ENCODE peak calls at places on chromosome 11, in four cellular contexts. One of them, this sample, is unnamed.

GRCh38 chr11:65911682-65912568 is 6.9 kb downstream of the C11orf68 start:
- DNase-seq in sigmoid colon: peak
- DNase-seq in IMR-90: peak
- DNase-seq in suprapubic skin: peak
- DNase-seq in this sample: no peak

GRCh38 chr11:75503531-75504099 is 22.1 kb downstream of the GDPD5 start:
- DNase-seq in IMR-90: no peak
- DNase-seq in suprapubic skin: no peak
- DNase-seq in sigmoid colon: no peak
- DNase-seq in this sample: no peak

GRCh38 chr11:14541180-14541579 is 21.0 kb upstream of the PSMA1 start:
- DNase-seq in suprapubic skin: no peak
- DNase-seq in sigmoid colon: no peak
- DNase-seq in IMR-90: no peak
- DNase-seq in this sample: no peak

GRCh38 chr11:44848203-44848962 is 102.3 kb downstream of the TP53I11 start:
- DNase-seq in sigmoid colon: no peak
- DNase-seq in suprapubic skin: no peak
- DNase-seq in IMR-90: no peak
- DNase-seq in this sample: no peak

GRCh38 chr11:111336582-111337256 is 38.4 kb downstream of the POU2AF3 start:
- DNase-seq in IMR-90: peak
- DNase-seq in sigmoid colon: no peak
- DNase-seq in suprapubic skin: no peak
- DNase-seq in this sample: no peak

GRCh38 chr11:102142333-102142732 is 32.1 kb downstream of the YAP1 start:
- DNase-seq in suprapubic skin: no peak
- DNase-seq in IMR-90: peak
- DNase-seq in sigmoid colon: no peak
- DNase-seq in this sample: no peak

GRCh38 chr11:27120211-27120610 is 79.6 kb downstream of the BBOX1 start:
- DNase-seq in suprapubic skin: no peak
- DNase-seq in sigmoid colon: no peak
- DNase-seq in IMR-90: no peak
- DNase-seq in this sample: no peak

GRCh38 chr11:46437106-46437689 is 45.6 kb upstream of the CHRM4 start:
- DNase-seq in suprapubic skin: no peak
- DNase-seq in IMR-90: no peak
- DNase-seq in sigmoid colon: no peak
- DNase-seq in this sample: no peak

GRCh38 chr11:61685611-61685955 is 5.4 kb downstream of the DAGLA start:
- DNase-seq in sigmoid colon: no peak
- DNase-seq in suprapubic skin: no peak
- DNase-seq in IMR-90: no peak
- DNase-seq in this sample: no peak

GRCh38 chr11:31821779-31822574 is 10.9 kb upstream of the PAX6 start:
- DNase-seq in IMR-90: no peak
- DNase-seq in sigmoid colon: no peak
- DNase-seq in suprapubic skin: no peak
- DNase-seq in this sample: no peak

GRCh38 chr11:94998285-94998684 is 24.8 kb downstream of the KDM4D start:
- DNase-seq in suprapubic skin: no peak
- DNase-seq in IMR-90: no peak
- DNase-seq in sigmoid colon: no peak
- DNase-seq in this sample: no peak

GRCh38 chr11:134145715-134146114 is 76.8 kb downstream of the JAM3 start:
- DNase-seq in IMR-90: no peak
- DNase-seq in suprapubic skin: no peak
- DNase-seq in sigmoid colon: no peak
- DNase-seq in this sample: no peak

GRCh38 chr11:111422494-111423249 is 43.6 kb upstream of the POU2AF1 start:
- DNase-seq in suprapubic skin: no peak
- DNase-seq in IMR-90: peak
- DNase-seq in sigmoid colon: peak
- DNase-seq in this sample: peak

GRCh38 chr11:1522081-1522424 is 35.5 kb upstream of the MOB2 start:
- DNase-seq in IMR-90: no peak
- DNase-seq in suprapubic skin: no peak
- DNase-seq in sigmoid colon: no peak
- DNase-seq in this sample: no peak

GRCh38 chr11:118886681-118887111 is 3.0 kb downstream of the CXCR5 start:
- DNase-seq in suprapubic skin: no peak
- DNase-seq in IMR-90: no peak
- DNase-seq in sigmoid colon: no peak
- DNase-seq in this sample: no peak

GRCh38 chr11:69280994-69281393 is 13.0 kb upstream of the MYEOV start:
- DNase-seq in suprapubic skin: no peak
- DNase-seq in IMR-90: peak
- DNase-seq in sigmoid colon: no peak
- DNase-seq in this sample: peak

GRCh38 chr11:62883677-62884076 is 3.0 kb downstream of the SLC3A2 start:
- DNase-seq in IMR-90: no peak
- DNase-seq in suprapubic skin: no peak
- DNase-seq in sigmoid colon: no peak
- DNase-seq in this sample: no peak

DNA sequence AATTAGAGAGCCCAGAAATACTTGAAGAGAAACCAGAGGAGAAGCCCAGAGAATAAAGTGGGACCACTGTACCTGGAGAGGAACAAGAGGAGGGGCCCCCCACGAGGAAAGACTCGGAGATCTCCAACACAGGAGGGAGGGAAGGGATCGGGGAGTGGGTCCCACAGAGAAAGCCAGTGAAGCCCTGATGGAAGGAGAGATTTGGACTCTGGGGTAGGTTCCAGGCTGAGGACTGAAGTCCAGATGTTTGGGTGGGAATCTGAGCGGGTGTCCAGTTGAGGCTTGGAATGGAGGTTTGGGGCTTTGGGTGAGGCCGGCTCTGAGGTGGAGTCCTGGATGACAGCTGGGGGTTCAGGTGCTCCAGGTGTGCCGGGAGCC is 32.7 kb downstream of the PDE2A start:
- DNase-seq in IMR-90: no peak
- DNase-seq in sigmoid colon: no peak
- DNase-seq in suprapubic skin: no peak
- DNase-seq in this sample: no peak
- H3K4me3 ChIP-seq in IMR-90: no peak
- H3K4me3 ChIP-seq in sigmoid colon: peak
- H3K4me3 ChIP-seq in suprapubic skin: peak
- H3K4me3 ChIP-seq in this sample: peak

GRCh38 chr11:67365756-67366384 is 7.5 kb downstream of the CLCF1 start:
- DNase-seq in sigmoid colon: no peak
- DNase-seq in IMR-90: no peak
- DNase-seq in suprapubic skin: no peak
- DNase-seq in this sample: no peak
- TF ChIP-seq POLR2A in sigmoid colon: no peak
- TF ChIP-seq POLR2A in IMR-90: no peak
- TF ChIP-seq POLR2A in suprapubic skin: no peak
- TF ChIP-seq POLR2A in this sample: no peak

GRCh38 chr11:2791521-2792375 is 92.0 kb upstream of the KCNQ1OT1 start:
- DNase-seq in suprapubic skin: peak
- DNase-seq in IMR-90: no peak
- DNase-seq in sigmoid colon: peak
- DNase-seq in this sample: peak
- H3K4me3 ChIP-seq in suprapubic skin: peak
- H3K4me3 ChIP-seq in IMR-90: no peak
- H3K4me3 ChIP-seq in sigmoid colon: peak
- H3K4me3 ChIP-seq in this sample: peak

GRCh38 chr11:120335928-120336640 is at the start of gene ARHGEF12:
- DNase-seq in sigmoid colon: peak
- DNase-seq in IMR-90: peak
- DNase-seq in suprapubic skin: peak
- DNase-seq in this sample: peak
- TF ChIP-seq POLR2A in sigmoid colon: peak
- TF ChIP-seq POLR2A in IMR-90: peak
- TF ChIP-seq POLR2A in suprapubic skin: peak
- TF ChIP-seq POLR2A in this sample: peak

DNA sequence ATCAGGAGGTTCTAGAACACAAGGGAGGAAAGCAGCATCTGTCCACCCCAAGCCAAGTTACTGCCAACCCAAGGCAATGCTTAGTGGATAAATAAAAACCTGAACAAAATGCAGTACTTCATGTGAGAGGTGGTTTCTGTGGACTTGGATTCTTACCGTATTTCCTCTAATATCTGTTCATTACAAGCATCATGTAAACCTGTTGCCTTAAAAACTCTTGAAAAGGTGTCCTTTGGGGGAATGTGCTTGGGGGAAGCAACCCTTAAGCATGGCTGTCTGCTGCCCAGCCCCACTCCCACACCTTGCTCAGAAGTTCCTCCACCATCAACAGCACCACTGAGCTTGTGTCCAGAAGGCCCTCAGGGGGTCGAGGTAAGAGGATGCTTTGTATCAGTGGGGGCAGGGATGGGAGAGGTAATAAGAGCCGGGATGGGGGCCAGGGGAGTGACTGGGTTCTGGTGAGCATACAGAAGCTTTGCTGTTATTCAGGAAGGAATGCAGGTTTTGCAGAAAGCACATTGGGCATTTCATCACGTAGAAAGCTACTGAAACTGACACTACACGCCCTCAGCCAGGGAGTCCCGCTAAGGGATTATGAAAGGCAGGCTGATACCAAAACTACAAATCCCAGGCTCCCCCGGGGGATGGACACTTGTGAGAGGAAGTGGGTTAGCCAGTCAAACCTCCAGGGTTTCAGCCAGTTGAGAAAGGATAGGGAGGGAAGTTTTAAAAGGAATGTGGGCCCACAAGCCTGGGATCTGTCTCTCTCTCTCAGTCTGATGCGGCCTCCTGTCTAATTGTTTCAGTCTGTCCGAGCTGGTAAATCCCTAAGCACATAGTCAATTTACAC is 52.0 kb downstream of the KCNJ1 start:
- DNase-seq in IMR-90: peak
- DNase-seq in suprapubic skin: no peak
- DNase-seq in sigmoid colon: peak
- DNase-seq in this sample: no peak
- H3K4me3 ChIP-seq in IMR-90: no peak
- H3K4me3 ChIP-seq in suprapubic skin: no peak
- H3K4me3 ChIP-seq in sigmoid colon: no peak
- H3K4me3 ChIP-seq in this sample: no peak